ENCODE peak calls at places on chromosomes 3 and 15, in six cellular contexts. H is psoas muscle; D is foreskin keratinocyte; K is HCT116; W is body of pancreas; C is CD4-positive, alpha-beta T cell. Q is an unnamed sample.

GRCh38 chr3:106688463-106688862 is 688.8 kb upstream of the CCDC54 start:
- DNase-seq in D (peak), W (no peak), H (no peak), C (no peak), K (no peak), Q (peak)

GRCh38 chr15:90877996-90878395 is 6.3 kb upstream of the FES start:
- DNase-seq in H (no peak), K (no peak), D (no peak), W (no peak), C (no peak), Q (no peak)

GRCh38 chr3:14143826-14144225 is 19.0 kb downstream of the TMEM43 start:
- DNase-seq in C (no peak), K (no peak), D (peak), W (no peak), H (no peak), Q (peak)

GRCh38 chr3:42697326-42698051 is 5.1 kb downstream of the HHATL start:
- DNase-seq in D (no peak), C (no peak), W (no peak), K (no peak), H (no peak), Q (no peak)

GRCh38 chr3:148950806-148951205 is 40.5 kb upstream of the GYG1 start:
- DNase-seq in W (no peak), H (no peak), D (no peak), C (no peak), K (peak), Q (no peak)

GRCh38 chr3:171646357-171647133 is 163.7 kb downstream of the PLD1 start:
- DNase-seq in H (no peak), W (no peak), C (no peak), D (no peak), K (peak), Q (peak)

GRCh38 chr3:131669590-131669989 is 166.8 kb upstream of the MRPL3 start:
- DNase-seq in K (no peak), H (no peak), W (no peak), D (no peak), C (no peak), Q (no peak)

GRCh38 chr3:140128217-140129137 is 193.5 kb downstream of the CLSTN2 start:
- DNase-seq in K (peak), C (no peak), W (peak), D (no peak), H (peak), Q (peak)

GRCh38 chr3:167876603-167877325 is 141.2 kb downstream of the SERPINI1 start:
- DNase-seq in C (no peak), W (no peak), D (peak), H (no peak), K (peak), Q (peak)

GRCh38 chr3:48215466-48215865 is 7.8 kb upstream of the CAMP start:
- DNase-seq in W (no peak), C (no peak), H (peak), D (no peak), K (no peak), Q (no peak)

GRCh38 chr15:36251450-36251849 is 328.0 kb upstream of the CDIN1 start:
- DNase-seq in H (no peak), K (no peak), W (no peak), D (no peak), C (no peak), Q (no peak)

GRCh38 chr3:170426240-170426797 is 7.7 kb downstream of the CLDN11 start:
- DNase-seq in C (no peak), H (no peak), W (no peak), D (no peak), K (no peak), Q (no peak)

GRCh38 chr3:43957553-43957952 is 266.8 kb downstream of the ABHD5 start:
- DNase-seq in H (no peak), D (no peak), K (no peak), W (no peak), C (no peak), Q (no peak)

GRCh38 chr3:79953591-79954105 is 185.8 kb upstream of the ROBO1 start:
- DNase-seq in W (no peak), H (no peak), C (no peak), K (no peak), D (no peak), Q (no peak)

GRCh38 chr3:15312550-15312949 is 19.8 kb downstream of the SH3BP5 start:
- DNase-seq in W (no peak), K (no peak), D (no peak), H (no peak), C (no peak), Q (no peak)

GRCh38 chr3:52810923-52811322 is 16.3 kb downstream of the ITIH3 start:
- DNase-seq in W (no peak), H (no peak), C (no peak), K (no peak), D (no peak), Q (no peak)

GRCh38 chr3:110615454-110615853 is 456.2 kb upstream of the NECTIN3 start:
- DNase-seq in K (no peak), H (no peak), W (no peak), C (no peak), D (no peak), Q (no peak)

GRCh38 chr3:129291487-129291886 is 12.8 kb downstream of the HMCES start:
- DNase-seq in C (no peak), W (no peak), K (no peak), H (no peak), D (no peak), Q (no peak)

DNA sequence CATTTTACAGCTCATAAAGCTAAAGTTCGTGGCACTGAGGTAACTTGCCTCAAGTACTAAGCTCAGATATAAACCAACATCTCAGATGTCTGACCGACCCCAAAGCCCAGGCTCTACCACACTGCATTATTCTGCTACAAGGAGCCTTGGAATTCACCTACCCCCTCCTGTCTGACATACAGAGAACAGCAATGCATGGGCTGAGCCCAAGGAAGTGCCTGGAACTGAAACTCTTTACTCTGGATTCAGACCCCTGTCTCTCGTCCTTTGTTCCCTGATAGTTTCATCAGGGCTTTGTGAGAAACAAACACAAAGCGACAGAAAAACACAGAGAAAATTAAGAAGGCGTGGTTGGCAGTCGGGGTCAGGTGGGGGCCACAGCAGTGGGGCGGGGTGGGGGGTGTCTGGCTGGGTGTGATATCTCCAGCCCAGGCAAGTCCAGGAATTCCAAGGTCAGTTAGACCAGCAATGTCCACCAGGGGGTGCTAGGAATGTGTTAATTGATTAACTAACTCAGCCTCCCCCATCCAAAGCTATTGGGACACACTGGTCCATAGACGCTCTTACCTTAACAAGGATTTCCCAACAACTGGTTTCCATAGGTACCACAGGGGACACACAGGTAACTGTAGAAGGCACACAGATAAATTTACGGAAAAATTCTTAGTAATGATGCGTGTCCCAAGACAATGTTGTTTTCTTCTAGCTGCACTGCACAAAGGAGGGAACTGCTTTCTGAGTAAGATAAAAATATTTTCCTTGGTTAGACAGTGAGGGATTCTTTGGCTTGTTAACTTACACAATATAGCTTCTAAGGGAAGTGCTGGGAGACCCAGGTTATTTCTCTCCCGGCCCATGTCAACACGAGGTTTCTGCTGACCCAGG is 18.8 kb upstream of the SSUH2 start:
- DNase-seq in W (peak), C (no peak), H (peak), K (peak), D (no peak), Q (peak)
- H3K27ac ChIP-seq in W (no peak), C (no peak), H (no peak), K (no peak), D (no peak), Q (no peak)

GRCh38 chr15:60448668-60449360 is 30.1 kb downstream of the ICE2 start:
- DNase-seq in D (no peak), K (no peak), W (no peak), C (no peak), H (no peak), Q (no peak)

GRCh38 chr15:60442031-60442665 is 36.8 kb downstream of the ICE2 start:
- DNase-seq in D (no peak), H (no peak), W (no peak), C (no peak), K (no peak), Q (no peak)

GRCh38 chr15:60441323-60441722 is 37.6 kb downstream of the ICE2 start:
- DNase-seq in D (no peak), H (no peak), K (no peak), C (no peak), W (no peak), Q (no peak)

GRCh38 chr15:60442763-60443162 is 36.2 kb downstream of the ICE2 start:
- DNase-seq in H (no peak), D (no peak), W (no peak), C (no peak), K (no peak), Q (no peak)

DNA sequence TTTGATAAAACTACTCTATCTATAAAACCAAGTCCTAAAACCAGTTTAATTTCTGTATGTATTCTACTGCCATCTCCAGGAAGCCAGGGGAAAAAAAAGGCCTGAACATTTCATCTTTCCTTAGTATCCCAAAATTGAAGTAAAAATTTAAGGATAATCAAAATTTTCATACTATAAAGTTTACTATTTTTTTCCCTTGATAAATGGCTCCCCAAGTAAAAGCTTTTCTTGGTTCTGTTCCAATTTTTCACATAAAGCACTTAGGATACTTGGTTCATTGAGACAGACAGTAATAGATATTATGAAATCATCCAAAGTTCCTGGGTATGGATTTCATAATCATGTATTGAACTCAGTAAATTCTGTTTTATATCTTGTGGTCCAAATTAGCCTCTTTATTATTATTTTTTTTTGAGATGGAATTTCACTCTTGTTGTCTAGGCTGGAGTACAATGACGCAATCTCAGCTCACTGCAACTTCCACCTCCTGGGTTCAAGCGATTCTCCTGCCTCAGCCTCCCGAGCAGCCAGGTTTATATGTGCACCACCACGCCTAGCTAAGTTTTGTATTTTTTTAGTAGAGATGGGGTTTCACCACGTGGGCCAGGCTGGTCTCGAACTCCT is 34.5 kb downstream of the ICE2 start:
- DNase-seq in H (no peak), D (no peak), C (no peak), W (no peak), K (no peak), Q (peak)
- TF ChIP-seq CTCF in H (peak), D (peak), C (peak), W (no peak), K (peak), Q (peak)

GRCh38 chr3:27557411-27557810 is 73.2 kb upstream of the SLC4A7 start:
- DNase-seq in C (no peak), H (no peak), W (no peak), D (no peak), K (no peak), Q (no peak)
- H3K27ac ChIP-seq in C (no peak), H (peak), W (no peak), D (no peak), K (no peak), Q (no peak)

GRCh38 chr3:78070188-78070587 is 1030.3 kb downstream of the ROBO2 start:
- DNase-seq in W (no peak), H (no peak), C (no peak), K (no peak), D (no peak), Q (no peak)

DNA sequence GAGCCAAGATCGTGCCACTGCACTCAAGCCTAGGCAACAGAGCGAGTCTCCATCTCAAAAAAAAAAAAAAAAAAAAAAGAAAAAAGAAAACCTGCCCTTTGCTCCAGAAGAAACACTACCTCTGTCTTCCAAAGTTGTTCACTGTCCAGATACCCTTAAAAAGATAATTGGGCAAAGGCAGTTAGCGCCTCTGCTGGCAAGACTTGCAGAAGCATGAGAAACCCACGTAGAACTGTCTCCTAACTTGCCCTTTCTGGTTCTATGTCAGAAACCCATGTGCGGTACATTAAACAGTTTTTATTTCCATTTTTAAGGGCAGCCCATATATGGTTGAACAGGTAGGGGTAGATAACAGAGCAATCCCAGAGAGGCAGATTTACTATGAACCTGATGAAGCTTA is 1026.4 kb downstream of the ROBO2 start:
- DNase-seq in W (no peak), D (no peak), H (no peak), K (no peak), C (no peak), Q (no peak)
- TF ChIP-seq CTCF in W (no peak), D (peak), H (no peak), K (no peak), C (no peak), Q (no peak)